ENCODE peak calls at places on chromosomes 2 and 18, in four cellular contexts. B, G, A and Y are unnamed samples.
A peak's percentile ranks its signal among the peaks of the same experiment; 100 is the strongest.

GRCh38 chr2:201402651-201403573 is 45.8 kb upstream of the FLACC1 start:
- DNase-seq in B (no peak), G (peak; percentile 28), A (peak; percentile 41), Y (no peak)

GRCh38 chr2:186748354-186748753 is 54.5 kb downstream of the FAM171B start:
- DNase-seq in B (no peak), G (no peak), A (peak; percentile 6), Y (no peak)

GRCh38 chr2:186595219-186595618 is 5.4 kb downstream of the ITGAV start:
- DNase-seq in B (no peak), G (no peak), A (peak; percentile 63), Y (no peak)

GRCh38 chr2:72289283-72289682 is 141.6 kb upstream of the CYP26B1 start:
- DNase-seq in B (no peak), G (no peak), A (no peak), Y (no peak)

GRCh38 chr2:42784204-42784880 is 8.0 kb downstream of the HAAO start:
- DNase-seq in B (no peak), G (no peak), A (no peak), Y (no peak)

GRCh38 chr18:77547757-77548156 is 298.1 kb downstream of the GALR1 start:
- DNase-seq in B (no peak), G (no peak), A (no peak), Y (no peak)

GRCh38 chr18:10113156-10114022 is 199.6 kb downstream of the VAPA start:
- DNase-seq in B (no peak), G (no peak), A (peak; percentile 58), Y (no peak)

GRCh38 chr2:10330700-10331032 is 28.0 kb downstream of the HPCAL1 start:
- DNase-seq in B (no peak), G (no peak), A (no peak), Y (no peak)

GRCh38 chr2:24749069-24749691 is 44.0 kb downstream of the PTRHD1 start:
- DNase-seq in B (no peak), G (no peak), A (no peak), Y (no peak)

GRCh38 chr2:85237849-85238570 is 89.8 kb downstream of the TGOLN2 start:
- DNase-seq in B (no peak), G (no peak), A (no peak), Y (no peak)

GRCh38 chr2:239321596-239322413 is 79.0 kb downstream of the HDAC4 start:
- DNase-seq in B (no peak), G (no peak), A (no peak), Y (no peak)

GRCh38 chr2:160241251-160242137 is 41.4 kb upstream of the ITGB6 start:
- DNase-seq in B (no peak), G (no peak), A (peak; percentile 76), Y (peak; percentile 17)

GRCh38 chr2:161425966-161426365 is 9.9 kb downstream of the TBR1 start:
- DNase-seq in B (no peak), G (no peak), A (no peak), Y (no peak)
- H3K4me3 ChIP-seq in B (no peak overlapping the region), G (no peak overlapping the region), A (no peak overlapping the region), Y (no peak overlapping the region)

DNA sequence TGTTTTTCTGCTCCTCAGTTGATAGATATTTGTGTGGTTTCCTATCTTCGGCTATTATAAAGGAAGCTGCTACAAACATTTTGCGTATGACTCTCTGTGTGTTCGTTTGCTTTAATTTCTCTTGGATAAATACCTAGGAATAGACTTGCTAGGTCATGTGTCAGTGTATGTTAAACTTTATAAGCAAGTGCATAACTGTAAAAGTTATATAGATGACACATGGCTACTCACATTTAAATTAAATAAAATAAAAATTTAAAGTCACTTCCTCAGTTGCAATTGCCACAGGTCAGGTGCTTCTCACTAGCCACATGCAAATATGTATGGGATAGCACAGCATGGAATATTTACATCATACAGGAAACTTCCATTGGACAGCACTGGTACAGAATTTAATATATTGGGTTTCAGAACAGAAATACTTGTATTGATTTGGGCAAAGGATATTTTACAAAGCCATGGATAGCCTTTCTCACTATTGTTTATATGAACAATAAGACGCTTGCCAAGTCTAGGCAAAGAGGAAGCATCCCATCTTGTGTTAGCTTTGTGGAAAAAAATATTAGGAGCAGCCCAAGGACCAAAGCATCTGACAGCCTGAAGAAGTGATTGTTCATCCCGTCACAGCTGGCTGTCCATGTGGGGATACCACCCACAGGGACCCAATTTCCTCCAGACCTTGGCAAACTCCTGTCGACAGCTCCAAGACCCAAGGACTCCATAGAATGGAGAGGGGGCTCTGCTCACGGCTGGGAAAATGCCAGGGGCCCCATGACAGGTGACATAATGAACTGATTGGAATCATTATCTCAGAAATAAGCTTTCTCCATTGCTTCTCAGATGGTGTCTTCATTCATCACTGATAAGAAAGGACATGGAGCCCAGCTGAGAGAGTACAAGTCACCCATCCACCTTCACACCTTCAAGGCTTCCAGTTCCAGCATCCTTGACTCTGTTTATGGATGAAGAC is 196.7 kb downstream of the SH3BP4 start:
- DNase-seq in B (no peak), G (no peak), A (no peak), Y (no peak)
- H3K4me3 ChIP-seq in B (no peak overlapping the region), G (no peak overlapping the region), A (no peak overlapping the region), Y (no peak overlapping the region)

DNA sequence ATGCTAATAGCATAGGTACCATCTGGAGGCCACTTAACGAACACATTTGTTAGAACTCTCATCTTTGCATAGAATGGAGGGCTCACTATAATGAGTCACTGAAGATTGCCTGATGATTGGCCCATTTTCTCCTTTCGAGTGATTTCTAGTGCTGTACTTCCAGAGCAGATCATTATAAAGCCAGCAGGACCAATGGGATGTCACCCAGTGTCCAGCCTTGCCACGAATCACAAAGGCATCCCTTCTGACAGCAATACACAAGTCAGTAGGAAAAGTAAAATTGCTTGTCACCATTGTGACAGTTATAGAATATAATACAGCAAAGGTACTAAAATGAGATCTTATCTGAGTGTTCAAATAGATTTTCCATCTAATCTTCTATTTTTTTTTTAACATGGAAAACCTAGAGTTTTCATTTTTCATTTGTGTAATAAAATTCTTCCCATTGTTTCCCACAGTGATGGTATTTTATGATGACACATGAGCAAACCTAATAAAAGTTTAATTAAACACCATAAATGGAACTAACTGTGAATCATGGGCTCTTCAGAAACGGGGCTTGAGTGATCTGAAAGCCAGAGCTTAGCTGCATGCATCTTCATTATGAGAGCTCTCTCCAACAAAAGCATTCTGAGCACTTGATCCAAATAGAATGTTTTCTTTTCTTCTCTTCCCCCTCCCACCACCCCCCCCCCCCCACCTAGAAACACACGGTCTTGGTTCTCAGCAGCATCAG is 82.0 kb upstream of the REV1 start:
- DNase-seq in B (no peak), G (no peak), A (no peak), Y (no peak)
- H3K4me3 ChIP-seq in B (no peak overlapping the region), G (no peak overlapping the region), A (no peak overlapping the region), Y (no peak overlapping the region)

GRCh38 chr2:198695879-198696278 is 761.9 kb downstream of the SATB2 start:
- DNase-seq in B (no peak), G (no peak), A (no peak), Y (no peak)
- H3K4me3 ChIP-seq in B (no peak overlapping the region), G (no peak overlapping the region), A (no peak overlapping the region), Y (no peak overlapping the region)

GRCh38 chr2:181309576-181309975 is 147.6 kb upstream of the ITGA4 start:
- DNase-seq in B (no peak), G (no peak), A (no peak), Y (no peak)

GRCh38 chr2:181307203-181307991 is 149.8 kb upstream of the ITGA4 start:
- DNase-seq in B (no peak), G (no peak), A (no peak), Y (no peak)

GRCh38 chr2:181306785-181307184 is 150.4 kb upstream of the ITGA4 start:
- DNase-seq in B (no peak), G (no peak), A (no peak), Y (no peak)

GRCh38 chr2:181309161-181309560 is 148.0 kb upstream of the ITGA4 start:
- DNase-seq in B (no peak), G (no peak), A (no peak), Y (no peak)

GRCh38 chr2:181308731-181309130 is 148.5 kb upstream of the ITGA4 start:
- DNase-seq in B (no peak), G (no peak), A (no peak), Y (no peak)
- H3K4me3 ChIP-seq in B (no peak overlapping the region), G (no peak overlapping the region), A (no peak overlapping the region), Y (no peak overlapping the region)

DNA sequence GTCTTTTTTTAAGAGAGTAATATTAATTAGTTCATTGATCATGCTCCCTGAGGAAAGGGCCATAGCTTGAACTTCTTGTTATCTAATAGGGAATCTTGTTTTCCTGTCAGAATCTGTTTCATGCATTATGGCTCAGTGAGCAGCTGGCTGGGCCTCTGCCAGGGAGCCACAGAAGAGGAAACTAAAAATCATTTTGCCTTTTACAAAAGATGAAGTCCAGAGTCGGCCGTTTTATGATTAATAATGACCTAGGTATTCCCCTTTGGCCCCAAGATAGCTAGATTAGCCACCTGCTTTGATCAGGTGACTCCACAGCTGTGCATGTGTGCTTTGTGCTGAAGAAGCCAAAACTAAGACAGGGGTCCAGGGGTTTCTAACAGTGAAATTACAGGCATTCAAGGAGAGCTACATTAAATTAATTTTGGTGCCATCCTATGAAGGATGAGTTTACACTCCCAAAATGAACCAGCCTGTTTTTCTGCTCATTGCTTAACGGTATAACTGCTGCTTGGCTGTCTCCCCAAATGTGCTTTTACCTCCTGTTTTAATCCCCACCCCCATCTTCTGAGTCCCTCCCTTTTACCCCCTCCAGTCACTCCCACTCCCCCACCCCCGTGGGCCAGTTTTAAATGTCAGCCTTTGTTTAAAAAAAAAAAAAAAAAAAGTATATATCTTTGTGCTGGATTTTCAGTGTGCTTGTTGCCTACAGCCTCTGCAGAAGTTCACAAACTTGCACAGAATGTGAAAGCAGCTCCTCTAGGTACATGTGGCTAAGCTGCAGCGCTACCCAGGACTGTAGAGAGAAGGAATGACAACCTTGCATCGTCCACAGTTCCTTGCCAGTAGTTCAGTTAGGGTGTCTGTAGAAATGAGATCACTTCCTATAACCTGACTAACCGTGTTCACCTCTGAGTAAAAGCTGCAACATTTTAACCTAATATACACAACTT is 93.1 kb downstream of the CABLES1 start:
- DNase-seq in B (no peak), G (no peak), A (peak; percentile 35), Y (no peak)
- H3K4me3 ChIP-seq in B (no peak overlapping the region), G (no peak overlapping the region), A (no peak overlapping the region), Y (no peak overlapping the region)

DNA sequence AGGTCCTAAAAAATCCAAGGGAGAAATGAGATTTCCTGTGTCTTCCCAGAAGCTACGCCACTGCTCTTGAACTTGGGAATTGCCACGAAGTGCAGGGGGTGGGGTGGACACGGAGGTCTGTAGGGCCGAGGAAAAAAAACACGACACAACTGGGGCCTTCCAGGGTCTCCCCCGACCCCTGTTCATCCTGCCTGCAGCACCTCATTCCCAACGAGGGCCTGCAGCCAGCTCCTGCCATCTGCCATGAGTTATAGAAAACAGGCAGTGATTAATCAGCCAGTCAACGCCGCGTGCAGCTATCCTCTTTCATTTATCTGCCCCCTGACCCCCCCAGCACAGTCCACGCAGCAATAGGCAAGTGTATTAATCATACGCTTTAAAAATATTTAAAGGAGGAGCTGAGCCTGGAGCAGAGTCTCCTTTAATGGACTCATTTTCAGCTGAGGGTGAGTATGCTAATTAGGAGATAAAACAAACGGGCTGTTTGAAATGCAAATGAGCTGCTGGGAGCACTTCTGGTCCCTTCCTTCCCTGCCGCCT is 209.9 kb downstream of the TFCP2L1 start:
- DNase-seq in B (peak; percentile 57), G (peak; percentile 87), A (peak; percentile 89), Y (no peak)
- H3K4me3 ChIP-seq in B (no peak overlapping the region), G (peak overlapping the region; percentile 19), A (peak overlapping the region; percentile 7), Y (no peak overlapping the region)

DNA sequence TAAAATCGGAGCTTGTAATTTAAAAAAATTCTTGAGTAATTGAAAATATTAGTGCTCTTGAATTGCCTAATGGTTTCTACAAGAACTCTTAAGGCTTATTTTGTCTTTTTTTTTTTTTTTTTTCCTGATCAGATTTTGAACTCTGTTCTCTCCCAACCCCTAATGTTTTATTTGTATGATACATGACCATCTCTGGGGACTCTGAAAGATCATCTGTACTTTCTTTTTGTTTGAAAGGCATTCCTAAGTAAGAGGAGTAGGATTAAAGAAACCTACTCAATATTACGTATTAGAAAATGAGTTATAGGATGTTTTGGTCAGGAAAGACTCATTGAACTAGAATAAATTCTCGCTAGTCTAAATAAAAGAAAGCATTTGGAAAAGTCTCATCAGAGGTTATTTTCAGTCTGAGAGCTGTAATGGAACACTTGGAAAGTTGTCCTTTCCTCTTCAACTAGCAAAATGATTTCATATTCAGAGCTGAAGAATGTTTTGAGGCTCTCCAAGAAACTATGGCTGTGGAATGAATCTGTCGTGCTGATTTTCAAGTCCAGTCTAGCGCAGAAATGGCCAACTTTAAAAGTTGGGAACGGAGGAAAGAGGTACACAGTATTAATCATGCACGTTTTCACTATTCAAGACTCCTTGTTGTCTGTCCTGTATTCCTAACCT is 182.7 kb downstream of the PRPF40A start:
- DNase-seq in B (no peak), G (no peak), A (no peak), Y (no peak)
- H3K4me3 ChIP-seq in B (no peak overlapping the region), G (no peak overlapping the region), A (no peak overlapping the region), Y (no peak overlapping the region)